ENCODE peak calls at places on chromosome 1, in seven cellular contexts. U, G, F, L, H, S and P are unnamed samples.

GRCh38 chr1:245153081-245153644 is 1.6 kb upstream of the KIF26B start:
- DNase-seq in U (peak), G (peak), F (peak), L (peak), H (peak), S (peak), P (peak)

GRCh38 chr1:112674986-112675727 is 698 bp downstream of the MOV10 start:
- DNase-seq in U (peak), G (no peak), F (peak), L (peak), H (no peak), S (no peak), P (peak)

GRCh38 chr1:42618866-42619265 is 39.4 kb upstream of the PPIH start:
- DNase-seq in U (no peak), G (no peak), F (peak), L (peak), H (no peak), S (no peak), P (no peak)

GRCh38 chr1:203197625-203198024 is 11.1 kb upstream of the CHI3L1 start:
- DNase-seq in U (peak), G (no peak), F (peak), L (peak), H (no peak), S (no peak), P (no peak)

GRCh38 chr1:53725238-53725689 is 13.7 kb downstream of the GLIS1 start:
- DNase-seq in U (no peak), G (no peak), F (peak), L (no peak), H (peak), S (no peak), P (no peak)

GRCh38 chr1:162943627-162944026 is 82.7 kb upstream of the CCDC190 start:
- DNase-seq in U (no peak), G (no peak), F (no peak), L (peak), H (no peak), S (no peak), P (no peak)

GRCh38 chr1:207985996-207986395 is 75.1 kb upstream of the CD34 start:
- DNase-seq in U (no peak), G (no peak), F (no peak), L (no peak), H (no peak), S (no peak), P (no peak)

GRCh38 chr1:157748262-157748817 is 28.6 kb downstream of the FCRL2 start:
- DNase-seq in U (no peak), G (no peak), F (no peak), L (no peak), H (no peak), S (no peak), P (no peak)

GRCh38 chr1:187045371-187045770 is 216.6 kb downstream of the PLA2G4A start:
- DNase-seq in U (no peak), G (no peak), F (no peak), L (no peak), H (no peak), S (no peak), P (no peak)

GRCh38 chr1:200005160-200005559 is 22.4 kb upstream of the NR5A2 start:
- DNase-seq in U (no peak), G (no peak), F (peak), L (peak), H (no peak), S (no peak), P (no peak)

GRCh38 chr1:86207323-86207722 is 50.8 kb upstream of the COL24A1 start:
- DNase-seq in U (peak), G (no peak), F (peak), L (peak), H (peak), S (no peak), P (no peak)

GRCh38 chr1:221824025-221824424 is 82.1 kb upstream of the DUSP10 start:
- DNase-seq in U (peak), G (no peak), F (peak), L (peak), H (peak), S (peak), P (no peak)

GRCh38 chr1:9439074-9439761 is 100.0 kb upstream of the SLC25A33 start:
- DNase-seq in U (no peak), G (no peak), F (peak), L (peak), H (peak), S (no peak), P (no peak)

GRCh38 chr1:155184835-155185782 is 11.5 kb downstream of the TRIM46 start:
- DNase-seq in U (no peak), G (no peak), F (no peak), L (no peak), H (no peak), S (no peak), P (peak)

GRCh38 chr1:3032970-3033794 is 11.9 kb downstream of the ACTRT2 start:
- DNase-seq in U (no peak), G (no peak), F (no peak), L (no peak), H (no peak), S (no peak), P (no peak)

GRCh38 chr1:8374812-8375211 is 56.9 kb downstream of the SLC45A1 start:
- DNase-seq in U (peak), G (no peak), F (peak), L (peak), H (peak), S (no peak), P (no peak)

GRCh38 chr1:246161626-246162025 is 345.5 kb downstream of the SMYD3 start:
- DNase-seq in U (peak), G (no peak), F (peak), L (peak), H (no peak), S (no peak), P (no peak)

GRCh38 chr1:225977937-225978748 is 21.0 kb downstream of the SDE2 start:
- DNase-seq in U (no peak), G (no peak), F (no peak), L (peak), H (no peak), S (no peak), P (peak)

GRCh38 chr1:33121728-33122127 is 40.8 kb downstream of the AZIN2 start:
- DNase-seq in U (no peak), G (no peak), F (no peak), L (no peak), H (no peak), S (no peak), P (no peak)

GRCh38 chr1:10910490-10911273 is 101.8 kb upstream of the TARDBP start:
- DNase-seq in U (no peak), G (no peak), F (no peak), L (no peak), H (no peak), S (no peak), P (no peak)

GRCh38 chr1:16258591-16259135 is 21.7 kb upstream of the CPLANE2 start:
- DNase-seq in U (no peak), G (no peak), F (no peak), L (no peak), H (no peak), S (no peak), P (no peak)

GRCh38 chr1:43747736-43748135 is 40.4 kb downstream of the ST3GAL3 start:
- DNase-seq in U (no peak), G (no peak), F (peak), L (peak), H (no peak), S (no peak), P (no peak)

GRCh38 chr1:10612446-10613160 is 137.9 kb downstream of the PEX14 start:
- DNase-seq in U (no peak), G (no peak), F (no peak), L (no peak), H (no peak), S (no peak), P (no peak)

GRCh38 chr1:55198044-55198443 is 17.1 kb downstream of the USP24 start:
- DNase-seq in U (no peak), G (no peak), F (no peak), L (no peak), H (no peak), S (no peak), P (no peak)

GRCh38 chr1:154925335-154926170 is 11.0 kb downstream of the PMVK start:
- DNase-seq in U (no peak), G (no peak), F (no peak), L (no peak), H (no peak), S (no peak), P (no peak)

GRCh38 chr1:109985251-109986053 is 887 bp downstream of the AHCYL1 start:
- DNase-seq in U (no peak), G (no peak), F (peak), L (peak), H (no peak), S (no peak), P (no peak)

GRCh38 chr1:165355977-165356811 is at the start of gene LMX1A:
- DNase-seq in U (peak), G (no peak), F (peak), L (peak), H (peak), S (no peak), P (no peak)